ENCODE peak calls at places on chromosome 10, in eight cellular contexts. P is GM13976, O is left cardiac atrium, G is foreskin fibroblast, H is HFFc6, E is nephron progenitor cell, N is cardiac muscle cell, J is endothelial cell. A is an unnamed sample.

GRCh38 chr10:6473901-6474370 is 106.1 kb downstream of the PRKCQ start:
- DNase-seq in E (no peak), G (no peak), J (no peak), N (no peak), O (no peak), P (peak), H (no peak), A (no peak)

GRCh38 chr10:79052311-79053080 is 16.3 kb upstream of the ZMIZ1 start:
- DNase-seq in E (peak), G (peak), N (peak), P (no peak), J (peak), H (no peak), O (peak), A (peak)

GRCh38 chr10:3226960-3227724 is 54.6 kb upstream of the PITRM1 start:
- DNase-seq in P (no peak), E (peak), N (peak), H (peak), J (no peak), G (peak), O (no peak), A (no peak)

GRCh38 chr10:59177031-59177861 is 803 bp downstream of the PHYHIPL start:
- DNase-seq in O (no peak), P (peak), H (peak), G (peak), E (peak), J (peak), N (peak), A (peak)

GRCh38 chr10:97517778-97518561 is 19.2 kb downstream of the UBTD1 start:
- DNase-seq in J (peak), E (no peak), O (no peak), P (no peak), N (no peak), G (peak), H (no peak), A (no peak)

GRCh38 chr10:73910764-73911552 is at the start of gene PLAU:
- DNase-seq in E (peak), G (peak), P (peak), J (peak), N (peak), O (peak), H (no peak), A (peak)

GRCh38 chr10:29023678-29024077 is 265.2 kb upstream of the LYZL1 start:
- DNase-seq in N (no peak), P (no peak), G (no peak), O (no peak), H (no peak), J (no peak), E (no peak), A (no peak)

GRCh38 chr10:76973515-76974289 is 663.9 kb downstream of the KCNMA1 start:
- DNase-seq in J (no peak), O (no peak), G (peak), H (peak), P (no peak), E (no peak), N (peak), A (no peak)

GRCh38 chr10:124906551-124907001 is 35.3 kb upstream of the ZRANB1 start:
- DNase-seq in H (peak), P (no peak), N (peak), E (no peak), J (no peak), O (no peak), G (peak), A (no peak)

GRCh38 chr10:22258471-22258870 is 40.7 kb upstream of the EBLN1 start:
- DNase-seq in N (no peak), P (no peak), E (no peak), J (no peak), O (no peak), G (no peak), H (no peak), A (no peak)

GRCh38 chr10:11687357-11687771 is 54.8 kb upstream of the ECHDC3 start:
- DNase-seq in E (no peak), H (no peak), G (no peak), P (no peak), O (no peak), J (no peak), N (no peak), A (no peak)

GRCh38 chr10:102775201-102775972 is 31.6 kb downstream of the WBP1L start:
- DNase-seq in G (no peak), P (no peak), O (peak), N (peak), H (no peak), J (no peak), E (no peak), A (no peak)

GRCh38 chr10:95220539-95220938 is 26.5 kb downstream of the ACSM6 start:
- DNase-seq in N (no peak), H (no peak), J (no peak), G (no peak), P (no peak), O (no peak), E (no peak), A (no peak)

GRCh38 chr10:52729259-52730104 is 43.1 kb downstream of the MBL2 start:
- DNase-seq in H (peak), E (no peak), O (no peak), P (peak), G (peak), J (no peak), N (peak), A (no peak)

GRCh38 chr10:132961420-132961803 is 19.0 kb upstream of the CFAP46 start:
- DNase-seq in G (no peak), H (no peak), J (no peak), N (no peak), P (no peak), O (no peak), E (no peak), A (no peak)

GRCh38 chr10:130301026-130301892 is 165.1 kb downstream of the GLRX3 start:
- DNase-seq in N (peak), P (no peak), G (no peak), J (no peak), H (no peak), E (no peak), O (no peak), A (no peak)

GRCh38 chr10:11581213-11581612 is 30.2 kb downstream of the USP6NL start:
- DNase-seq in J (no peak), E (no peak), N (peak), G (no peak), P (no peak), H (no peak), O (no peak), A (no peak)

GRCh38 chr10:23158370-23158769 is 33.7 kb upstream of the PTF1A start:
- DNase-seq in E (peak), H (peak), P (peak), N (peak), J (peak), O (no peak), G (peak), A (peak)

GRCh38 chr10:93363891-93364648 is 118.1 kb downstream of the MYOF start:
- DNase-seq in P (no peak), J (no peak), O (peak), N (no peak), H (no peak), E (peak), G (no peak), A (no peak)

GRCh38 chr10:124093076-124093773 is at the start of gene CHST15:
- DNase-seq in O (peak), P (no peak), N (peak), G (peak), E (peak), J (peak), H (peak), A (peak)

GRCh38 chr10:8054498-8055407 is at the start of gene GATA3:
- DNase-seq in N (peak), E (peak), P (peak), O (peak), H (peak), J (peak), G (peak), A (peak)

GRCh38 chr10:62597226-62597625 is 207.3 kb upstream of the ADO start:
- DNase-seq in J (no peak), O (no peak), P (no peak), E (no peak), G (peak), H (peak), N (peak), A (no peak)

GRCh38 chr10:44014644-44015250 is 366.1 kb upstream of the ZNF32 start:
- DNase-seq in O (no peak), H (no peak), P (no peak), N (no peak), G (no peak), E (no peak), J (no peak), A (no peak)

GRCh38 chr10:31929986-31930675 is 1.5 kb upstream of the ARHGAP12 start:
- DNase-seq in H (no peak), N (peak), G (peak), E (no peak), O (no peak), P (peak), J (no peak), A (no peak)

GRCh38 chr10:132515811-132516726 is 21.5 kb upstream of the INPP5A start:
- DNase-seq in O (no peak), H (no peak), N (no peak), P (peak), G (peak), J (no peak), E (no peak), A (no peak)

A was measured in WTC11.